ENCODE peak calls at places on chromosomes 7 and 10, in four cellular contexts. P, K, F and A are unnamed samples.

GRCh38 chr10:103493911-103494877 is 689 bp downstream of the NEURL1 start:
- DNase-seq in P (no peak), K (no peak), F (no peak), A (no peak)

GRCh38 chr7:77454802-77455201 is 38.7 kb upstream of the GSAP start:
- DNase-seq in P (peak), K (no peak), F (no peak), A (no peak)

GRCh38 chr7:113922049-113922448 is 3.2 kb upstream of the PPP1R3A start:
- DNase-seq in P (no peak), K (no peak), F (no peak), A (no peak)

GRCh38 chr10:29714096-29714874 is 79.5 kb upstream of the SVIL start:
- DNase-seq in P (peak), K (no peak), F (peak), A (peak)

GRCh38 chr7:5394264-5395105 is 29.1 kb downstream of the TNRC18 start:
- DNase-seq in P (no peak), K (no peak), F (no peak), A (no peak)

GRCh38 chr10:59748834-59749233 is 4.4 kb downstream of the MRLN start:
- DNase-seq in P (no peak), K (no peak), F (no peak), A (no peak)

GRCh38 chr10:70540089-70540788 is 61.7 kb downstream of the PALD1 start:
- DNase-seq in P (no peak), K (no peak), F (no peak), A (no peak)

GRCh38 chr10:109933984-109934565 is 10.8 kb upstream of the XPNPEP1 start:
- DNase-seq in P (peak), K (no peak), F (no peak), A (peak)

GRCh38 chr7:77415474-77415821 is 701 bp downstream of the GSAP start:
- DNase-seq in P (no peak), K (no peak), F (no peak), A (no peak)

GRCh38 chr10:111037868-111038267 is 39.0 kb upstream of the ADRA2A start:
- DNase-seq in P (no peak), K (no peak), F (no peak), A (no peak)

GRCh38 chr7:116717137-116717536 is 45.1 kb downstream of the MET start:
- DNase-seq in P (no peak), K (no peak), F (no peak), A (no peak)

GRCh38 chr10:10870523-10871241 is 147.0 kb upstream of the CELF2 start:
- DNase-seq in P (no peak), K (peak), F (no peak), A (peak)

GRCh38 chr10:89653410-89653828 is 8.4 kb upstream of the PANK1 start:
- DNase-seq in P (no peak), K (no peak), F (peak), A (peak)

GRCh38 chr7:74525881-74526280 is 72.2 kb downstream of the GTF2IRD1 start:
- DNase-seq in P (no peak), K (no peak), F (no peak), A (no peak)

GRCh38 chr7:37558320-37558719 is 109.7 kb upstream of the ELMO1 start:
- DNase-seq in P (no peak), K (no peak), F (no peak), A (no peak)

GRCh38 chr7:152355474-152356057 is 80.2 kb downstream of the KMT2C start:
- DNase-seq in P (no peak), K (no peak), F (no peak), A (no peak)

GRCh38 chr7:50685445-50686070 is 97.1 kb downstream of the GRB10 start:
- DNase-seq in P (no peak), K (no peak), F (no peak), A (no peak)

GRCh38 chr10:19908991-19909699 is 92.9 kb downstream of the PLXDC2 start:
- DNase-seq in P (no peak), K (no peak), F (no peak), A (no peak)

GRCh38 chr7:156609010-156609877 is 31.3 kb upstream of the RNF32 start:
- DNase-seq in P (no peak), K (no peak), F (no peak), A (no peak)

GRCh38 chr10:60281792-60282353 is 107.8 kb downstream of the ANK3 start:
- DNase-seq in P (no peak), K (no peak), F (no peak), A (no peak)

GRCh38 chr7:151091431-151091830 is 5.2 kb downstream of the AGAP3 start:
- DNase-seq in P (no peak), K (no peak), F (no peak), A (no peak)

GRCh38 chr7:69019437-69019836 is 578.8 kb upstream of the AUTS2 start:
- DNase-seq in P (no peak), K (no peak), F (no peak), A (no peak)

GRCh38 chr7:151079199-151079910 is 1.3 kb downstream of the FASTK start:
- DNase-seq in P (no peak), K (no peak), F (no peak), A (no peak)

GRCh38 chr10:79404690-79405131 is 40.7 kb downstream of the ZCCHC24 start:
- DNase-seq in P (no peak), K (no peak), F (no peak), A (no peak)

GRCh38 chr10:131814567-131815290 is 86.1 kb upstream of the PPP2R2D start:
- DNase-seq in P (no peak), K (no peak), F (no peak), A (no peak)

GRCh38 chr10:100349672-100350071 is 2.6 kb downstream of the SCD start:
- DNase-seq in P (no peak), K (no peak), F (no peak), A (no peak)
- TF ChIP-seq CTCF in P (no peak), K (no peak), F (peak), A (no peak)

GRCh38 chr10:93066544-93066913 is 5.9 kb downstream of the CYP26C1 start:
- DNase-seq in P (no peak), K (no peak), F (no peak), A (no peak)

GRCh38 chr10:93070378-93071176 is 3.1 kb upstream of the CYP26A1 start:
- DNase-seq in P (no peak), K (no peak), F (no peak), A (no peak)

GRCh38 chr10:93067443-93068365 is 6.0 kb upstream of the CYP26A1 start:
- DNase-seq in P (no peak), K (no peak), F (no peak), A (no peak)

GRCh38 chr10:93069245-93069561 is 4.5 kb upstream of the CYP26A1 start:
- DNase-seq in P (no peak), K (no peak), F (no peak), A (no peak)

GRCh38 chr10:93068411-93069244 is 5.1 kb upstream of the CYP26A1 start:
- DNase-seq in P (peak), K (no peak), F (no peak), A (peak)
- H3K4me3 ChIP-seq in P (peak), K (no peak), F (no peak), A (no peak)

DNA sequence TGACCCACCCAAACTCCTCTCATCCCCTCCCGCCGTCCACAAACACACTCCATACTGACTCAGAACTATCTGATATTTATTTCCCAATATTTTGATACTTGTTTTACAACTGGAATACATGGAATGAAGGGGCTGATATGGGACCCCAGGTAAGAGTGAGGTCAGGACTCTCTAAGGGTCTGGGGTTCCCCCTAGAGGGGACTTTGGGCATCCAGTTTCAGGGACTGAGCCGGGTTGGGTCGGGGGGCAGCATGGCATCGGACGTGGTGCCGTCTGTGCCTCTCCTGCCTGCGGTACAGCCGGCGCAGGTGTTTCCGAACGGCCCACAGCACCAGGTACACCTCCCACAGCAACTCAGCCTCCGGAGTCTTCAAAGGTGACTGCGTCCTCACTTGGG is 7.5 kb downstream of the SPACDR start:
- DNase-seq in P (no peak), K (no peak), F (no peak), A (no peak)
- TF ChIP-seq CTCF in P (no peak), K (no peak), F (peak), A (no peak)

GRCh38 chr7:130486963-130487324 is 4.9 kb upstream of the MEST start:
- DNase-seq in P (no peak), K (no peak), F (no peak), A (no peak)
- H3K4me3 ChIP-seq in P (no peak), K (peak), F (peak), A (no peak)

DNA sequence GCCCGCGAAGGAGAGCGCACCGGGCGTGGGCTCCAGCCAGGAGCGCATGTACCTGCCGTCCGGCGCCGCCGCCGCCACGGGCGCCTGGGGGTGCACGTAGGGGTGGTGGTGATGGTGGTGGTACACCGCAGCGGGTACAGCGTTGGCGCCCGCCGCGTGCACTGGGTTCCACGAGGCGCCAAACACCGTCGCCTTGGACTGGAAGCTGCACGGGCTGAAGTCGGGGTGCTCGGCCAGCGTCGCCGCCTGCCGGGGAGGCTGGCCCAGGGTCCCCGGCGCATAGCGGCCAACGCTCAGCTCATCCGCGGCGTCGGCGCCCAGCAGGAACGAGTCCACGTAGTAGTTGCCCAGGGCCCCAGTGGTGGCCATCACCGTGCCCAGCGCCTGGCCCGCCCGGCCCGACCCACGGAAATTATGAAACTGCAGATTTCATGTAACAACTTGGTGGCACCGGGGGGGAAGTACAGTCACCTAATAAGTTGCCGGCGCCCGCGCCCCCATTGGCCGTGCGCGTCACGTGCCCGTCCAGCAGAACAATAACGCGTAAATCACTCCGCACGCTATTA is at the start of gene HOXA9:
- DNase-seq in P (peak), K (no peak), F (no peak), A (peak)
- TF ChIP-seq CTCF in P (no peak), K (no peak), F (no peak), A (no peak)

GRCh38 chr10:28710227-28710889 is 33.0 kb downstream of the BAMBI start:
- DNase-seq in P (no peak), K (no peak), F (no peak), A (no peak)

GRCh38 chr10:28705472-28705871 is 28.2 kb downstream of the BAMBI start:
- DNase-seq in P (no peak), K (no peak), F (no peak), A (no peak)

GRCh38 chr10:28708921-28709461 is 31.7 kb downstream of the BAMBI start:
- DNase-seq in P (no peak), K (no peak), F (no peak), A (no peak)

GRCh38 chr10:28704771-28705170 is 27.4 kb downstream of the BAMBI start:
- DNase-seq in P (no peak), K (no peak), F (no peak), A (no peak)
- H3K4me3 ChIP-seq in P (no peak), K (no peak), F (no peak), A (no peak)

DNA sequence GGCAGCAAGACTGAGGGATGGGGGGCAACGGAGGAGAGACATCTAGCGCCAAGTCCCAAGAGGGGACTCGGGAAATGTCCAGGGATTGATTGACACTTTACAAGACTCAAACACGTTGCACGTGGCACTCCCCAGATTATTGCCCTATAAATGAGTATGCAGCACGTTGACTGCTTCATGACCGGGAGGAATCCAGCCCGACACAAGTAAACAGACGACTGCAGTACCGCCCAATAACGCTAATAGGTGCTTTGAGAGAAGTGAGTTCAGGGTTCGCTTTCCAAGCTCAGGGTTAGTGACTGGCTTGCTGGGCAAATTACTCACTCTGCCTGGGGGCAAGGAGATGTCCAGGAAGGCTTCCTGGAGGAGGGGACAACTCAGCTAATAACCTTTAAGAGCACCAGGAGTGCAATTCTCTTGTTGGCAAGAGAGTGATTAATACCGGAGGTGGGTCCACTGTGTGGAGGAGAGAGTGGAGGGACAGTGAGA is 73.3 kb upstream of the MYL10 start:
- DNase-seq in P (no peak), K (no peak), F (no peak), A (no peak)
- TF ChIP-seq CTCF in P (no peak), K (peak), F (no peak), A (peak)

GRCh38 chr7:90933984-90934383 is 330.2 kb upstream of the FZD1 start:
- DNase-seq in P (no peak), K (no peak), F (no peak), A (no peak)
- H3K4me3 ChIP-seq in P (no peak), K (no peak), F (no peak), A (no peak)